ENCODE peak calls at places on chromosomes 16 and 17, in four cellular contexts. T, G, S and X are unnamed samples.
A peak's percentile ranks its signal among the peaks of the same experiment; 100 is the strongest.

GRCh38 chr17:1532836-1533602 is 16.6 kb upstream of the INPP5K start:
- DNase-seq in T (peak; percentile 42), G (peak; percentile 51), S (peak; percentile 44), X (no peak)

GRCh38 chr16:56936950-56937349 is 5.0 kb downstream of the HERPUD1 start:
- DNase-seq in T (no peak), G (no peak), S (no peak), X (peak; percentile 60)

GRCh38 chr16:28473714-28474265 is 1.7 kb upstream of the NPIPB7 start:
- DNase-seq in T (peak; percentile 21), G (no peak), S (no peak), X (no peak)

GRCh38 chr17:72515291-72516065 is 394.7 kb downstream of the SOX9 start:
- DNase-seq in T (no peak), G (no peak), S (no peak), X (no peak)

GRCh38 chr17:15918661-15919259 is 26.2 kb upstream of the ADORA2B start:
- DNase-seq in T (no peak), G (peak; percentile 61), S (no peak), X (no peak)

GRCh38 chr17:75009139-75009724 is 3.2 kb upstream of the MRPL58 start:
- DNase-seq in T (no peak), G (no peak), S (no peak), X (no peak)

GRCh38 chr17:58265902-58266875 is 14.5 kb downstream of the MPO start:
- DNase-seq in T (no peak), G (no peak), S (no peak), X (no peak)

GRCh38 chr17:78787444-78787843 is 5.4 kb upstream of the CYTH1 start:
- DNase-seq in T (no peak), G (no peak), S (peak; percentile 38), X (peak; percentile 55)

GRCh38 chr17:1438593-1439083 is 17.4 kb downstream of the CRK start:
- DNase-seq in T (no peak), G (no peak), S (no peak), X (no peak)

GRCh38 chr17:78947235-78948153 is 22.3 kb upstream of the TIMP2 start:
- DNase-seq in T (no peak), G (no peak), S (no peak), X (no peak)

GRCh38 chr17:21397341-21398050 is 21.3 kb downstream of the KCNJ12 start:
- DNase-seq in T (no peak), G (no peak), S (no peak), X (no peak)

GRCh38 chr16:55207679-55208294 is 116.2 kb upstream of the IRX6 start:
- DNase-seq in T (no peak), G (no peak), S (no peak), X (no peak)

GRCh38 chr16:88585269-88585668 is 15.1 kb downstream of the ZC3H18 start:
- DNase-seq in T (no peak), G (no peak), S (no peak), X (no peak)

GRCh38 chr17:31527606-31528005 is 136.1 kb downstream of the RAB11FIP4 start:
- DNase-seq in T (no peak), G (no peak), S (no peak), X (no peak)

GRCh38 chr16:50684823-50685455 is 3.8 kb upstream of the SNX20 start:
- DNase-seq in T (no peak), G (no peak), S (no peak), X (no peak)

GRCh38 chr16:29678691-29679267 is at the start of gene QPRT:
- DNase-seq in T (peak; percentile 83), G (peak; percentile 68), S (peak; percentile 70), X (no peak)

GRCh38 chr17:52155301-52155700 is 3.2 kb downstream of the CA10 start:
- DNase-seq in T (no peak), G (no peak), S (no peak), X (no peak)

GRCh38 chr17:65886240-65886639 is 305.7 kb downstream of the CEP112 start:
- DNase-seq in T (no peak), G (no peak), S (no peak), X (no peak)

GRCh38 chr16:3689731-3690130 is 27.6 kb downstream of the TRAP1 start:
- DNase-seq in T (no peak), G (no peak), S (no peak), X (no peak)

GRCh38 chr17:38710985-38711384 is 5.9 kb downstream of the MLLT6 start:
- DNase-seq in T (no peak), G (no peak), S (no peak), X (no peak)

GRCh38 chr17:63496663-63497400 is 20.0 kb downstream of the ACE start:
- DNase-seq in T (no peak), G (no peak), S (no peak), X (no peak)

GRCh38 chr17:57035971-57036481 is 49.0 kb upstream of the AKAP1 start:
- DNase-seq in T (no peak), G (no peak), S (no peak), X (no peak)

GRCh38 chr16:3194792-3195191 is 6.8 kb downstream of the OR1F1 start:
- DNase-seq in T (no peak), G (no peak), S (no peak), X (no peak)

GRCh38 chr17:1149869-1150268 is 29.9 kb downstream of the ABR start:
- DNase-seq in T (no peak), G (no peak), S (no peak), X (no peak)

GRCh38 chr17:2949469-2950044 is 113.8 kb downstream of the OR1D5 start:
- DNase-seq in T (no peak), G (peak; percentile 42), S (no peak), X (no peak)

GRCh38 chr17:73719588-73720071 is 75.4 kb upstream of the SDK2 start:
- DNase-seq in T (no peak), G (peak; percentile 63), S (no peak), X (no peak)